ENCODE peak calls at places on chromosomes 6 and 20, in four cellular contexts. One of them, this sample, is unnamed.
A peak's percentile ranks its signal among the peaks of the same experiment; 100 is the strongest.

GRCh38 chr20:24131281-24131680 is 142.7 kb upstream of the GGTLC1 start:
- DNase-seq in fibroblast of the aortic adventitia: no peak
- DNase-seq in HFFc6: no peak
- DNase-seq in omental fat pad: no peak
- DNase-seq in this sample: no peak

GRCh38 chr20:43837856-43838702 is 76.6 kb upstream of the TOX2 start:
- DNase-seq in fibroblast of the aortic adventitia: no peak
- DNase-seq in HFFc6: no peak
- DNase-seq in omental fat pad: no peak
- DNase-seq in this sample: no peak

GRCh38 chr20:24483435-24484080 is 14.1 kb downstream of the SYNDIG1 start:
- DNase-seq in fibroblast of the aortic adventitia: no peak
- DNase-seq in HFFc6: no peak
- DNase-seq in omental fat pad: no peak
- DNase-seq in this sample: no peak

GRCh38 chr6:124961784-124962611 is at the start of gene RNF217:
- DNase-seq in fibroblast of the aortic adventitia: peak; percentile 83
- DNase-seq in HFFc6: peak; percentile 48
- DNase-seq in omental fat pad: no peak
- DNase-seq in this sample: peak; percentile 19

GRCh38 chr6:26118999-26119398 is 31.8 kb downstream of the HFE start:
- DNase-seq in fibroblast of the aortic adventitia: no peak
- DNase-seq in HFFc6: no peak
- DNase-seq in omental fat pad: no peak
- DNase-seq in this sample: no peak

GRCh38 chr20:36825374-36826104 is 50.4 kb upstream of the TLDC2 start:
- DNase-seq in fibroblast of the aortic adventitia: no peak
- DNase-seq in HFFc6: no peak
- DNase-seq in omental fat pad: no peak
- DNase-seq in this sample: no peak

GRCh38 chr6:159700970-159701369 is 7.9 kb upstream of the SOD2 start:
- DNase-seq in fibroblast of the aortic adventitia: no peak
- DNase-seq in HFFc6: no peak
- DNase-seq in omental fat pad: no peak
- DNase-seq in this sample: no peak

GRCh38 chr6:150687508-150687907 is 87.8 kb downstream of the PLEKHG1 start:
- DNase-seq in fibroblast of the aortic adventitia: peak; percentile 49
- DNase-seq in HFFc6: no peak
- DNase-seq in omental fat pad: no peak
- DNase-seq in this sample: no peak

GRCh38 chr20:54061106-54061881 is 9.1 kb downstream of the BCAS1 start:
- DNase-seq in fibroblast of the aortic adventitia: peak; percentile 76
- DNase-seq in HFFc6: no peak
- DNase-seq in omental fat pad: no peak
- DNase-seq in this sample: no peak

GRCh38 chr6:13013681-13014550 is 297.3 kb downstream of the PHACTR1 start:
- DNase-seq in fibroblast of the aortic adventitia: peak; percentile 4
- DNase-seq in HFFc6: no peak
- DNase-seq in omental fat pad: no peak
- DNase-seq in this sample: no peak

GRCh38 chr20:18388860-18389259 is 78.0 kb downstream of the DZANK1 start:
- DNase-seq in fibroblast of the aortic adventitia: peak; percentile 50
- DNase-seq in HFFc6: peak; percentile 73
- DNase-seq in omental fat pad: no peak
- DNase-seq in this sample: no peak

GRCh38 chr20:36861625-36861874 is 14.4 kb upstream of the TLDC2 start:
- DNase-seq in fibroblast of the aortic adventitia: no peak
- DNase-seq in HFFc6: no peak
- DNase-seq in omental fat pad: no peak
- DNase-seq in this sample: no peak

GRCh38 chr6:79377047-79377446 is 142.6 kb upstream of the HMGN3 start:
- DNase-seq in fibroblast of the aortic adventitia: peak; percentile 7
- DNase-seq in HFFc6: no peak
- DNase-seq in omental fat pad: no peak
- DNase-seq in this sample: no peak

GRCh38 chr6:162671580-162672165 is 55.9 kb downstream of the PRKN start:
- DNase-seq in fibroblast of the aortic adventitia: no peak
- DNase-seq in HFFc6: no peak
- DNase-seq in omental fat pad: no peak
- DNase-seq in this sample: no peak

GRCh38 chr6:74872754-74873446 is 333.0 kb downstream of the COL12A1 start:
- DNase-seq in fibroblast of the aortic adventitia: no peak
- DNase-seq in HFFc6: no peak
- DNase-seq in omental fat pad: no peak
- DNase-seq in this sample: no peak
- TF ChIP-seq CTCF in fibroblast of the aortic adventitia: no peak
- TF ChIP-seq CTCF in HFFc6: no peak
- TF ChIP-seq CTCF in omental fat pad: no peak
- TF ChIP-seq CTCF in this sample: no peak

GRCh38 chr6:142822882-142823578 is 121.9 kb downstream of the HIVEP2 start:
- DNase-seq in fibroblast of the aortic adventitia: no peak
- DNase-seq in HFFc6: no peak
- DNase-seq in omental fat pad: no peak
- DNase-seq in this sample: no peak
- TF ChIP-seq CTCF in fibroblast of the aortic adventitia: no peak
- TF ChIP-seq CTCF in HFFc6: peak; percentile 51
- TF ChIP-seq CTCF in omental fat pad: no peak
- TF ChIP-seq CTCF in this sample: no peak

DNA sequence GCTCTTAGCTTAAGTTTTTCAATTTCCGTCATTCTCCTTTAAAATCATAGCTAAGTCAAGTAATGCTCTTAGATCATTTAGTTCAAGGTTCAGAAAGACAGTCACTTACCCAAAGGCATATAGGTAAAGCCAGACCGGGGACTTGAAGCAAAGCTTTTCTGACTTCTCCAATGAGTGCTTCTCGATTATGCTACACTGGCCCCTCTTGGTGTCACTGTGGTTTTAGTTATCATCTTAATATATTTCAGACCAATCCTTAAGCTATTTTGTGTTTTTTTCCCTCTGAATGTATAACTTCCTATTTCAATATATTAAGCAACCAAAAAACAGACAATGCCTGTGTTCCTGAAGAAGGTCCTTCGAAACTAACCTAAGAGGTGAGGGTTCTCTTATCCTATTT is 3.8 kb downstream of the PRDM1 start:
- DNase-seq in fibroblast of the aortic adventitia: peak; percentile 80
- DNase-seq in HFFc6: peak; percentile 51
- DNase-seq in omental fat pad: no peak
- DNase-seq in this sample: no peak
- TF ChIP-seq CTCF in fibroblast of the aortic adventitia: peak; percentile 33
- TF ChIP-seq CTCF in HFFc6: peak; percentile 54
- TF ChIP-seq CTCF in omental fat pad: no peak
- TF ChIP-seq CTCF in this sample: no peak

GRCh38 chr6:1792989-1793388 is 183.3 kb downstream of the FOXC1 start:
- DNase-seq in fibroblast of the aortic adventitia: peak; percentile 28
- DNase-seq in HFFc6: peak; percentile 12
- DNase-seq in omental fat pad: no peak
- DNase-seq in this sample: no peak
- TF ChIP-seq CTCF in fibroblast of the aortic adventitia: peak; percentile 49
- TF ChIP-seq CTCF in HFFc6: peak; percentile 64
- TF ChIP-seq CTCF in omental fat pad: no peak
- TF ChIP-seq CTCF in this sample: no peak

DNA sequence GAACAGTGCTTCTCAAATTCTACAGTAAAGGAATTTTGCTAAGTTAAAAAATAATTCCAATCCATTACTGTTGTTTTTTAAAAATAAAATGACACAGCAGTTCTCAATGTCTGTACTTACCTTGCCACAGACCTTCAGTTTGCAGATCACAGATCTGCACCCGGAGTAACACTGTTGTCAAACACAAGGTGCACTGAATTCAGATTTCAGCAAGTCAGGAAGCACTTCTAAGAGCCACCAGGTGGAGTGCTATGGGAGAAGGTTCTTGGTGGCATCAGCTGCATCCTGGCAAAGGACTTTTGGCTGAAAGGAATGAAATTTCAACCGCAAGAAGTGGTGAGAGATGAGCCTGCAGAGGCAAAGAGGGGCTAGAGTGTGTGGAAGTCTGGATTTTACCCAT is 17.4 kb downstream of the RSPH4A start:
- DNase-seq in fibroblast of the aortic adventitia: no peak
- DNase-seq in HFFc6: no peak
- DNase-seq in omental fat pad: no peak
- DNase-seq in this sample: no peak
- TF ChIP-seq CTCF in fibroblast of the aortic adventitia: peak; percentile 13
- TF ChIP-seq CTCF in HFFc6: peak; percentile 40
- TF ChIP-seq CTCF in omental fat pad: no peak
- TF ChIP-seq CTCF in this sample: no peak

GRCh38 chr6:158087519-158087867 is 80.6 kb downstream of the SERAC1 start:
- DNase-seq in fibroblast of the aortic adventitia: no peak
- DNase-seq in HFFc6: no peak
- DNase-seq in omental fat pad: no peak
- DNase-seq in this sample: no peak
- TF ChIP-seq CTCF in fibroblast of the aortic adventitia: no peak
- TF ChIP-seq CTCF in HFFc6: no peak
- TF ChIP-seq CTCF in omental fat pad: no peak
- TF ChIP-seq CTCF in this sample: no peak